ENCODE peak calls at places on chromosomes 2 and 18, in seven cellular contexts. W, T, F, L, G, M and A are unnamed samples.

GRCh38 chr2:171855401-171855800 is 38.6 kb downstream of the SLC25A12 start:
- DNase-seq in W (no peak), F (no peak), L (no peak), G (no peak), M (no peak), T (no peak), A (no peak)

GRCh38 chr2:128563348-128563687 is 244.7 kb upstream of the HS6ST1 start:
- DNase-seq in G (no peak), M (peak; percentile 88), L (no peak), F (no peak), W (no peak), T (no peak), A (no peak)

GRCh38 chr2:105427485-105427884 is 28.6 kb upstream of the FHL2 start:
- DNase-seq in M (no peak), F (no peak), L (no peak), W (no peak), G (no peak), T (no peak), A (no peak)

GRCh38 chr2:175282300-175282699 is 100.8 kb upstream of the ATP5MC3 start:
- DNase-seq in M (no peak), F (no peak), T (peak; percentile 34), G (peak; percentile 88), L (peak; percentile 66), W (peak; percentile 49), A (peak; percentile 62)

GRCh38 chr2:219709261-219709867 is 81.9 kb downstream of the SLC4A3 start:
- DNase-seq in T (no peak), M (no peak), W (no peak), F (no peak), L (no peak), G (no peak), A (no peak)

GRCh38 chr2:15645720-15646385 is 54.2 kb downstream of the DDX1 start:
- DNase-seq in T (no peak), G (no peak), F (no peak), L (no peak), W (no peak), M (no peak), A (no peak)

GRCh38 chr2:85534099-85534498 is 4.9 kb upstream of the MAT2A start:
- DNase-seq in M (no peak), G (no peak), T (no peak), L (no peak), F (no peak), W (no peak), A (no peak)

GRCh38 chr2:237876951-237877491 is 17.6 kb downstream of the RAMP1 start:
- DNase-seq in W (no peak), T (no peak), M (peak; percentile 55), L (no peak), F (peak; percentile 58), G (no peak), A (no peak)

GRCh38 chr2:85785027-85785822 is 31.4 kb downstream of the ATOH8 start:
- DNase-seq in F (no peak), L (no peak), G (peak; percentile 45), W (no peak), M (peak; percentile 86), T (no peak), A (peak; percentile 96)

GRCh38 chr18:805008-805754 is 6.9 kb downstream of the YES1 start:
- DNase-seq in F (no peak), T (peak; percentile 29), G (no peak), W (no peak), M (no peak), L (no peak), A (no peak)

GRCh38 chr2:54298511-54298910 is 42.5 kb upstream of the TSPYL6 start:
- DNase-seq in F (no peak), L (no peak), T (no peak), G (no peak), W (no peak), M (no peak), A (peak; percentile 74)

GRCh38 chr2:103868394-103868793 is 985.5 kb upstream of the POU3F3 start:
- DNase-seq in T (no peak), F (no peak), W (no peak), G (no peak), L (no peak), M (no peak), A (peak; percentile 35)

GRCh38 chr18:35478520-35479435 is 19.0 kb downstream of the INO80C start:
- DNase-seq in M (no peak), W (peak; percentile 69), T (peak; percentile 35), L (no peak), G (no peak), F (no peak), A (no peak)

GRCh38 chr18:37403100-37403781 is 162.4 kb downstream of the CELF4 start:
- DNase-seq in F (no peak), M (no peak), L (no peak), W (no peak), G (peak; percentile 57), T (no peak), A (no peak)

GRCh38 chr18:59900222-59901128 is 679 bp downstream of the PMAIP1 start:
- DNase-seq in M (peak; percentile 75), L (peak; percentile 77), G (peak; percentile 45), F (peak; percentile 81), W (peak; percentile 59), T (peak; percentile 62), A (peak; percentile 41)

GRCh38 chr2:201674794-201675193 is 23.6 kb downstream of the MPP4 start:
- DNase-seq in M (no peak), G (no peak), F (no peak), L (no peak), W (no peak), T (no peak), A (no peak)

GRCh38 chr2:236828002-236828401 is 257.7 kb upstream of the COPS8 start:
- DNase-seq in G (no peak), T (no peak), M (no peak), W (no peak), L (no peak), F (no peak), A (no peak)

GRCh38 chr2:169069341-169069740 is at the start of gene DHRS9:
- DNase-seq in M (peak; percentile 43), F (peak; percentile 77), L (no peak), T (no peak), W (peak; percentile 64), G (no peak), A (no peak)

GRCh38 chr18:45066868-45067267 is 386.2 kb downstream of the SETBP1 start:
- DNase-seq in G (no peak), M (no peak), L (no peak), F (no peak), W (no peak), T (no peak), A (no peak)

GRCh38 chr2:9310390-9310789 is 103.8 kb downstream of the ASAP2 start:
- DNase-seq in T (no peak), G (no peak), W (peak; percentile 33), L (no peak), F (no peak), M (peak; percentile 86), A (peak; percentile 59)

GRCh38 chr18:12843420-12844346 is 40.4 kb downstream of the PTPN2 start:
- DNase-seq in W (no peak), F (no peak), M (no peak), L (no peak), T (no peak), G (no peak), A (peak; percentile 24)

GRCh38 chr2:106941372-106941993 is 55.5 kb upstream of the ST6GAL2 start:
- DNase-seq in L (no peak), F (peak; percentile 50), T (no peak), W (no peak), G (no peak), M (peak; percentile 67), A (no peak)

GRCh38 chr2:10378189-10378588 is 69.9 kb downstream of the ODC1 start:
- DNase-seq in F (no peak), M (no peak), L (no peak), T (peak; percentile 82), W (no peak), G (no peak), A (peak; percentile 77)